ENCODE peak calls at places on chromosomes 4 and X, in seven cellular contexts. K, F, L, I, N, Z and Y are unnamed samples.

GRCh38 chr4:1323635-1324442 is 23.2 kb upstream of the UVSSA start:
- DNase-seq in K (peak), F (no peak), L (no peak), I (no peak), N (no peak), Z (no peak), Y (no peak)

GRCh38 chrX:107597791-107598190 is 30.5 kb upstream of the PRPS1 start:
- DNase-seq in K (no peak), F (no peak), L (no peak), I (no peak), N (no peak), Z (no peak), Y (no peak)

GRCh38 chrX:75038925-75039324 is 113.7 kb upstream of the NEXMIF start:
- DNase-seq in K (no peak), F (no peak), L (no peak), I (no peak), N (no peak), Z (no peak), Y (peak)

GRCh38 chr4:36088542-36088941 is 155.8 kb downstream of the ARAP2 start:
- DNase-seq in K (no peak), F (no peak), L (no peak), I (no peak), N (no peak), Z (no peak), Y (no peak)

GRCh38 chrX:139967300-139967699 is 2.0 kb upstream of the CXorf66 start:
- DNase-seq in K (no peak), F (no peak), L (no peak), I (peak), N (no peak), Z (no peak), Y (no peak)

GRCh38 chr4:113355550-113356371 is 306.3 kb downstream of the ANK2 start:
- DNase-seq in K (peak), F (no peak), L (no peak), I (peak), N (peak), Z (no peak), Y (no peak)

GRCh38 chr4:1898007-1898406 is 26.8 kb downstream of the NSD2 start:
- DNase-seq in K (no peak), F (no peak), L (no peak), I (no peak), N (no peak), Z (no peak), Y (no peak)

GRCh38 chr4:176499518-176499917 is 179.8 kb downstream of the SPCS3 start:
- DNase-seq in K (no peak), F (no peak), L (no peak), I (no peak), N (no peak), Z (no peak), Y (no peak)

GRCh38 chr4:121765941-121766538 is 1.1 kb upstream of the SMIM43 start:
- DNase-seq in K (no peak), F (no peak), L (no peak), I (no peak), N (no peak), Z (no peak), Y (no peak)

GRCh38 chr4:84481879-84482245 is 17.2 kb downstream of the NKX6-1 start:
- DNase-seq in K (no peak), F (no peak), L (no peak), I (no peak), N (no peak), Z (no peak), Y (no peak)

GRCh38 chrX:19740744-19741143 is 146.7 kb downstream of the SH3KBP1 start:
- DNase-seq in K (peak), F (no peak), L (no peak), I (no peak), N (no peak), Z (no peak), Y (no peak)

GRCh38 chr4:174047363-174047762 is 236.1 kb downstream of the FBXO8 start:
- DNase-seq in K (no peak), F (no peak), L (no peak), I (no peak), N (no peak), Z (no peak), Y (no peak)

GRCh38 chrX:41189156-41189555 is 103.9 kb downstream of the USP9X start:
- DNase-seq in K (no peak), F (no peak), L (no peak), I (no peak), N (no peak), Z (no peak), Y (no peak)

GRCh38 chr4:94678896-94679295 is 78.9 kb upstream of the BMPR1B start:
- DNase-seq in K (no peak), F (no peak), L (no peak), I (no peak), N (no peak), Z (no peak), Y (no peak)

GRCh38 chrX:19799319-19800182 is 87.8 kb downstream of the SH3KBP1 start:
- DNase-seq in K (no peak), F (peak), L (peak), I (no peak), N (peak), Z (no peak), Y (no peak)

GRCh38 chrX:102765217-102765616 is 44.7 kb downstream of the GPRASP3 start:
- DNase-seq in K (no peak), F (no peak), L (no peak), I (no peak), N (no peak), Z (no peak), Y (peak)

GRCh38 chr4:149264093-149264733 is 551.4 kb downstream of the IQCM start:
- DNase-seq in K (no peak), F (peak), L (no peak), I (peak), N (no peak), Z (peak), Y (peak)

GRCh38 chrX:42803320-42803719 is 25.4 kb upstream of the PPP1R2C start:
- DNase-seq in K (no peak), F (no peak), L (no peak), I (no peak), N (no peak), Z (no peak), Y (no peak)

GRCh38 chrX:829145-829544 is 198.6 kb downstream of the SHOX start:
- DNase-seq in K (no peak), F (no peak), L (no peak), I (no peak), N (no peak), Z (no peak), Y (no peak)

GRCh38 chr4:69536980-69537379 is 41.3 kb upstream of the UGT2B4 start:
- DNase-seq in K (no peak), F (no peak), L (no peak), I (no peak), N (no peak), Z (no peak), Y (no peak)

GRCh38 chrX:115989686-115990085 is 180.9 kb upstream of the AGTR2 start:
- DNase-seq in K (no peak), F (no peak), L (no peak), I (no peak), N (no peak), Z (no peak), Y (no peak)

GRCh38 chr4:24850669-24851068 is 55.3 kb downstream of the SOD3 start:
- DNase-seq in K (peak), F (no peak), L (no peak), I (no peak), N (no peak), Z (no peak), Y (peak)

GRCh38 chrX:121902463-121902862 is 855.1 kb downstream of the GLUD2 start:
- DNase-seq in K (no peak), F (no peak), L (no peak), I (peak), N (no peak), Z (no peak), Y (no peak)

GRCh38 chr4:80918004-80918403 is 112.5 kb upstream of the BMP3 start:
- DNase-seq in K (peak), F (no peak), L (no peak), I (no peak), N (no peak), Z (no peak), Y (no peak)

GRCh38 chr4:153518001-153518400 is 51.8 kb downstream of the TMEM131L start:
- DNase-seq in K (no peak), F (no peak), L (no peak), I (no peak), N (no peak), Z (no peak), Y (peak)

GRCh38 chr4:40046311-40046980 is 10.2 kb upstream of the N4BP2 start:
- DNase-seq in K (peak), F (no peak), L (no peak), I (no peak), N (peak), Z (no peak), Y (no peak)

GRCh38 chr4:53321151-53321987 is 44.5 kb downstream of the SCFD2 start:
- DNase-seq in K (peak), F (no peak), L (no peak), I (no peak), N (no peak), Z (no peak), Y (peak)

GRCh38 chr4:6999172-7000086 is 43.7 kb upstream of the TADA2B start:
- DNase-seq in K (peak), F (no peak), L (no peak), I (no peak), N (peak), Z (no peak), Y (no peak)

GRCh38 chr4:2318885-2319284 is 57.0 kb upstream of the MXD4 start:
- DNase-seq in K (no peak), F (no peak), L (no peak), I (no peak), N (no peak), Z (no peak), Y (no peak)

GRCh38 chr4:47839259-47839658 is 1.4 kb upstream of the CORIN start:
- DNase-seq in K (no peak), F (no peak), L (no peak), I (peak), N (no peak), Z (no peak), Y (no peak)

GRCh38 chrX:100615015-100615414 is 21.6 kb downstream of the TSPAN6 start:
- DNase-seq in K (peak), F (no peak), L (no peak), I (no peak), N (no peak), Z (no peak), Y (peak)

GRCh38 chr4:83961575-83961974 is 425.7 kb downstream of the GPAT3 start:
- DNase-seq in K (no peak), F (no peak), L (no peak), I (no peak), N (no peak), Z (no peak), Y (no peak)